ENCODE peak calls at places on chromosomes 1 and 21, in seven cellular contexts. X, D, Z, H, L, R and K are unnamed samples.

GRCh38 chr1:211944733-211945500 is 90.4 kb downstream of the INTS7 start:
- DNase-seq in X (no peak), D (no peak), Z (peak; percentile 96), H (no peak), L (peak; percentile 46), R (no peak), K (no peak)

GRCh38 chr1:43121251-43121650 is 50.8 kb downstream of the EBNA1BP2 start:
- DNase-seq in X (no peak), D (no peak), Z (no peak), H (no peak), L (no peak), R (no peak), K (no peak)

GRCh38 chr1:9294910-9295636 is 2.4 kb downstream of the SPSB1 start:
- DNase-seq in X (no peak), D (no peak), Z (no peak), H (no peak), L (peak; percentile 69), R (peak; percentile 55), K (no peak)

GRCh38 chr1:211345719-211346118 is 19.1 kb downstream of the TRAF5 start:
- DNase-seq in X (peak; percentile 57), D (no peak), Z (no peak), H (no peak), L (no peak), R (no peak), K (no peak)

GRCh38 chr21:19508844-19509243 is 1105.3 kb upstream of the TMPRSS15 start:
- DNase-seq in X (no peak), D (no peak), Z (no peak), H (no peak), L (no peak), R (no peak), K (no peak)

GRCh38 chr1:42806593-42806992 is 10.3 kb upstream of the ERMAP start:
- DNase-seq in X (no peak), D (no peak), Z (no peak), H (no peak), L (no peak), R (no peak), K (no peak)

GRCh38 chr1:20358761-20359263 is 68.1 kb downstream of the VWA5B1 start:
- DNase-seq in X (peak; percentile 58), D (no peak), Z (no peak), H (no peak), L (peak; percentile 29), R (no peak), K (no peak)

GRCh38 chr1:1157426-1157913 is 16.2 kb upstream of the TTLL10 start:
- DNase-seq in X (peak; percentile 82), D (peak; percentile 31), Z (peak; percentile 75), H (peak; percentile 40), L (peak; percentile 96), R (peak; percentile 61), K (no peak)

GRCh38 chr21:34850166-34850695 is 181.4 kb downstream of the CLIC6 start:
- DNase-seq in X (no peak), D (no peak), Z (no peak), H (no peak), L (no peak), R (no peak), K (no peak)

GRCh38 chr1:97505816-97506215 is 415.0 kb downstream of the DPYD start:
- DNase-seq in X (no peak), D (no peak), Z (no peak), H (no peak), L (no peak), R (no peak), K (no peak)

GRCh38 chr1:201763439-201764140 is 65.4 kb upstream of the IPO9 start:
- DNase-seq in X (no peak), D (no peak), Z (no peak), H (no peak), L (peak; percentile 80), R (no peak), K (no peak)

GRCh38 chr1:24003331-24003972 is 23.3 kb upstream of the SRSF10 start:
- DNase-seq in X (no peak), D (no peak), Z (no peak), H (no peak), L (peak; percentile 90), R (peak; percentile 92), K (no peak)

GRCh38 chr21:45887788-45888187 is 93.8 kb upstream of the COL6A1 start:
- DNase-seq in X (peak; percentile 68), D (no peak), Z (no peak), H (no peak), L (no peak), R (no peak), K (no peak)